ENCODE peak calls at places on chromosomes 13 and 19, in six cellular contexts. J, I, A, R, Y and P are unnamed samples.

GRCh38 chr19:21569497-21569870 is 64.1 kb downstream of the ZNF429 start:
- DNase-seq in R (peak), J (no peak), A (no peak), I (peak), Y (peak), P (no peak)

GRCh38 chr19:27974082-27974513 is 1238.9 kb downstream of the UQCRFS1 start:
- DNase-seq in J (no peak), R (peak), I (no peak), Y (no peak), A (no peak), P (no peak)

GRCh38 chr19:2592824-2593223 is 109.7 kb downstream of the GNG7 start:
- DNase-seq in A (no peak), Y (no peak), I (no peak), R (no peak), J (no peak), P (no peak)

GRCh38 chr13:21684576-21684975 is 13.7 kb downstream of the FGF9 start:
- DNase-seq in I (no peak), R (no peak), Y (no peak), A (no peak), J (no peak), P (no peak)

GRCh38 chr13:94712812-94713555 is 639 bp upstream of the SOX21 start:
- DNase-seq in R (no peak), A (no peak), J (no peak), I (no peak), Y (peak), P (no peak)

GRCh38 chr19:48501446-48501960 is 10.1 kb downstream of the LMTK3 start:
- DNase-seq in A (no peak), J (no peak), I (peak), R (peak), Y (peak), P (peak)

GRCh38 chr19:9757544-9758501 is 10.7 kb downstream of the ZNF846 start:
- DNase-seq in R (no peak), J (no peak), A (no peak), Y (no peak), I (no peak), P (no peak)

GRCh38 chr13:40313269-40314200 is 352.9 kb downstream of the FOXO1 start:
- DNase-seq in A (no peak), J (no peak), R (peak), Y (no peak), I (no peak), P (no peak)

GRCh38 chr19:29623726-29624488 is 17.8 kb downstream of the POP4 start:
- DNase-seq in R (peak), I (peak), Y (no peak), J (no peak), A (no peak), P (no peak)

GRCh38 chr13:49216334-49216733 is 3.8 kb upstream of the MLNR start:
- DNase-seq in I (no peak), A (no peak), Y (no peak), J (no peak), R (no peak), P (no peak)

GRCh38 chr19:41548954-41549688 is 26.8 kb upstream of the CEACAM21 start:
- DNase-seq in A (no peak), J (no peak), R (peak), I (peak), Y (no peak), P (peak)

GRCh38 chr19:47112166-47112663 is 1.4 kb downstream of the ZC3H4 start:
- DNase-seq in I (peak), R (peak), J (no peak), Y (peak), A (peak), P (peak)

GRCh38 chr19:798415-799075 is 1.3 kb downstream of the PTBP1 start:
- DNase-seq in A (no peak), I (no peak), R (no peak), Y (no peak), J (no peak), P (peak)

GRCh38 chr19:47036233-47036651 is 12.2 kb downstream of the TMEM160 start:
- DNase-seq in A (no peak), J (no peak), Y (peak), I (no peak), R (no peak), P (no peak)